ENCODE peak calls at places on chromosomes 6 and 20, in six cellular contexts. One of them, this sample, is unnamed.

GRCh38 chr6:98039876-98040605 is 757.0 kb upstream of the MMS22L start:
- DNase-seq in MM.1S: peak; percentile 6
- DNase-seq in PC-3: peak; percentile 10
- DNase-seq in neural progenitor cell: peak; percentile 47
- DNase-seq in SK-N-SH: no peak
- DNase-seq in HCT116: no peak
- DNase-seq in this sample: peak; percentile 52

GRCh38 chr6:99013661-99014458 is 66.1 kb upstream of the FBXL4 start:
- DNase-seq in MM.1S: no peak
- DNase-seq in PC-3: no peak
- DNase-seq in neural progenitor cell: no peak
- DNase-seq in SK-N-SH: no peak
- DNase-seq in HCT116: no peak
- DNase-seq in this sample: peak; percentile 50

GRCh38 chr20:57657537-57658446 is 37.6 kb upstream of the ZBP1 start:
- DNase-seq in MM.1S: no peak
- DNase-seq in PC-3: no peak
- DNase-seq in neural progenitor cell: no peak
- DNase-seq in SK-N-SH: peak; percentile 24
- DNase-seq in HCT116: no peak
- DNase-seq in this sample: no peak

GRCh38 chr6:1500874-1501273 is 108.8 kb upstream of the FOXC1 start:
- DNase-seq in MM.1S: no peak
- DNase-seq in PC-3: no peak
- DNase-seq in neural progenitor cell: no peak
- DNase-seq in SK-N-SH: no peak
- DNase-seq in HCT116: no peak
- DNase-seq in this sample: no peak

GRCh38 chr6:32868257-32868788 is 14.3 kb downstream of the PSMB9 start:
- DNase-seq in MM.1S: peak; percentile 79
- DNase-seq in PC-3: peak; percentile 87
- DNase-seq in neural progenitor cell: peak; percentile 85
- DNase-seq in SK-N-SH: peak; percentile 58
- DNase-seq in HCT116: peak; percentile 63
- DNase-seq in this sample: peak; percentile 73

GRCh38 chr6:35736293-35736894 is 438 bp upstream of the ARMC12 start:
- DNase-seq in MM.1S: peak; percentile 72
- DNase-seq in PC-3: peak; percentile 81
- DNase-seq in neural progenitor cell: peak; percentile 79
- DNase-seq in SK-N-SH: peak; percentile 81
- DNase-seq in HCT116: no peak
- DNase-seq in this sample: peak; percentile 53

GRCh38 chr6:47141963-47142362 is 99.8 kb upstream of the ADGRF1 start:
- DNase-seq in MM.1S: no peak
- DNase-seq in PC-3: no peak
- DNase-seq in neural progenitor cell: no peak
- DNase-seq in SK-N-SH: no peak
- DNase-seq in HCT116: no peak
- DNase-seq in this sample: no peak

GRCh38 chr6:43705996-43706395 is 18.4 kb upstream of the MRPS18A start:
- DNase-seq in MM.1S: peak; percentile 73
- DNase-seq in PC-3: no peak
- DNase-seq in neural progenitor cell: no peak
- DNase-seq in SK-N-SH: no peak
- DNase-seq in HCT116: no peak
- DNase-seq in this sample: peak; percentile 42

GRCh38 chr6:81547149-81547548 is 205.3 kb downstream of the TENT5A start:
- DNase-seq in MM.1S: no peak
- DNase-seq in PC-3: peak; percentile 13
- DNase-seq in neural progenitor cell: no peak
- DNase-seq in SK-N-SH: no peak
- DNase-seq in HCT116: no peak
- DNase-seq in this sample: no peak

GRCh38 chr6:136593748-136594490 is 43.7 kb upstream of the MAP7 start:
- DNase-seq in MM.1S: peak; percentile 96
- DNase-seq in PC-3: peak; percentile 85
- DNase-seq in neural progenitor cell: no peak
- DNase-seq in SK-N-SH: no peak
- DNase-seq in HCT116: peak; percentile 16
- DNase-seq in this sample: peak; percentile 96

DNA sequence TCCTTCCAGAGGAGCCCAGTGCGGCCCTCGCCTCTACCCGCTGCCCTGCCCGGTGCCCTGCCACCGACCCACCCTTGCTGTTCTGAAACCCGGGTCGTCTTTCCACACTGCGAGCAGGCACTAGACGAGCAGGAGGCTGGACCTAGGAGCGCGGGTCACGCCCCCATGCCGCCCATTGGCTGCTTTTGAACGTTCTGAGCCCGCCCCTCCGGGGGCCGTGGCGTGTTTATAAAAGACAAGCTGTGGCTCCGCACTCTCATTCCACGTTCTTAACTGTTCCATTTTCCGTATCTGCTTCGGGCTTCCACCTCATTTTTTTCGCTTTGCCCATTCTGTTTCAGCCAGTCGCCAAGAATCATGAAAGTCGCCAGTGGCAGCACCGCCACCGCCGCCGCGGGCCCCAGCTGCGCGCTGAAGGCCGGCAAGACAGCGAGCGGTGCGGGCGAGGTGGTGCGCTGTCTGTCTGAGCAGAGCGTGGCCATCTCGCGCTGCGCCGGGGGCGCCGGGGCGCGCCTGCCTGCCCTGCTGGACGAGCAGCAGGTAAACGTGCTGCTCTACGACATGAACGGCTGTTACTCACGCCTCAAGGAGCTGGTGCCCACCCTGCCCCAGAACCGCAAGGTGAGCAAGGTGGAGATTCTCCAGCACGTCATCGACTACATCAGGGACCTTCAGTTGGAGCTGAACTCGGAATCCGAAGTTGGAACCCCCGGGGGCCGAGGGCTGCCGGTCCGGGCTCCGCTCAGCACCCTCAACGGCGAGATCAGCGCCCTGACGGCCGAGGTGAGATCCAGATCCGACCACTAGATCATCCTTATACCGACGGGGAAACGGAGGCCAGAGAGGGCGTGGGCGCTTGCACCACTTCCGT is at the start of gene ID1:
- DNase-seq in MM.1S: peak; percentile 91
- DNase-seq in PC-3: peak; percentile 97
- DNase-seq in neural progenitor cell: peak; percentile 97
- DNase-seq in SK-N-SH: peak; percentile 92
- DNase-seq in HCT116: peak; percentile 95
- DNase-seq in this sample: peak; percentile 98
- H3K4me1 ChIP-seq in MM.1S: no peaks in the 10 kb centered on the region
- H3K4me1 ChIP-seq in PC-3: peaks cover 57% of the 10 kb centered on the region
- H3K4me1 ChIP-seq in neural progenitor cell: peaks cover 29% of the 10 kb centered on the region
- H3K4me1 ChIP-seq in SK-N-SH: peaks cover 22% of the 10 kb centered on the region
- H3K4me1 ChIP-seq in HCT116: peaks cover 60% of the 10 kb centered on the region
- H3K4me1 ChIP-seq in this sample: peaks cover 35% of the 10 kb centered on the region

DNA sequence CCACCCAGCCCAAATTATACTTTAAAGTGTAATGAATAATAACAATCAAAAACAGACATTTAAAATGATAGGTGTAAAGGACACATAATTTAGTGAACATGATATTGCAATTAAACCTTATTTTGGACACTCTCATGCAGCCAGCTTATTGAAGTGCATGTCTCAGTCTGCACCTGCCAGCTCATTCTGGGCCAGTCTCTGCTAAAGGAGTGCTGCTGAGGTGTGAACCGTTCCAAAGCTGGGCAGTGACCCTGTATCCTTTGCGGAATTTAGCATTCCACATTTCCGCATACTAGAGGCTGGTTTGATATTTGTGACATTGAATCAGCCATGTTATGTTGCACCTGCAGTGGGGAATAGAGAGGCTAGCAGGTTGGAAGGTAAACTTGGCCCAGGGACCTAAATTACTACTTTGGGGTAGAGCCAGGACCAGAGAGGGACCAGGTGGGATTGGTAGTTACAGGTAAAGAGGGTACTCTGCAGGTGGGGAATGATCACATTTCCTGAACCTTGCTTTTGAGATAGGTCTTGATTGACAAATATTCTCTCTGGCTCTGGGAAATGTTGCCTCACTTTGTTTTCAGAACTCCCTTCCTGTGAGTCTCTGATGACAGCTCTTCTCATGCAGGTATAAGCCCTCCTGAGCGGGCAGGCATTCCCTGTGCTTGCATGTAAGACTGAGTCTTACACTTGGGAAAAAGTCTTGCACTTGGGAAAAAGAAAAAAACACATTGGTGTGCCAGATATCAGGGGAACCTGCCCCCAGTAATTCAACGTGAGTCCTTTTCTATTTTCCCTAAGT is 26.2 kb downstream of the TULP4 start:
- DNase-seq in MM.1S: no peak
- DNase-seq in PC-3: no peak
- DNase-seq in neural progenitor cell: no peak
- DNase-seq in SK-N-SH: no peak
- DNase-seq in HCT116: no peak
- DNase-seq in this sample: no peak
- H3K9ac ChIP-seq in MM.1S: no peak overlapping the region
- H3K9ac ChIP-seq in PC-3: no peak overlapping the region
- H3K9ac ChIP-seq in neural progenitor cell: no peak overlapping the region
- H3K9ac ChIP-seq in SK-N-SH: no peak overlapping the region
- H3K9ac ChIP-seq in HCT116: no peak overlapping the region
- H3K9ac ChIP-seq in this sample: no peak overlapping the region

GRCh38 chr6:106512958-106513480 is 116.3 kb downstream of the RTN4IP1 start:
- DNase-seq in MM.1S: no peak
- DNase-seq in PC-3: no peak
- DNase-seq in neural progenitor cell: no peak
- DNase-seq in SK-N-SH: no peak
- DNase-seq in HCT116: no peak
- DNase-seq in this sample: no peak

GRCh38 chr6:106509420-106510089 is 119.7 kb downstream of the RTN4IP1 start:
- DNase-seq in MM.1S: no peak
- DNase-seq in PC-3: no peak
- DNase-seq in neural progenitor cell: peak; percentile 77
- DNase-seq in SK-N-SH: peak; percentile 17
- DNase-seq in HCT116: no peak
- DNase-seq in this sample: no peak

GRCh38 chr6:106512048-106512957 is 117.0 kb downstream of the RTN4IP1 start:
- DNase-seq in MM.1S: peak; percentile 66
- DNase-seq in PC-3: peak; percentile 58
- DNase-seq in neural progenitor cell: peak; percentile 73
- DNase-seq in SK-N-SH: peak; percentile 61
- DNase-seq in HCT116: no peak
- DNase-seq in this sample: peak; percentile 82

GRCh38 chr6:106510090-106510970 is 119.0 kb downstream of the RTN4IP1 start:
- DNase-seq in MM.1S: peak; percentile 47
- DNase-seq in PC-3: peak; percentile 85
- DNase-seq in neural progenitor cell: peak; percentile 69
- DNase-seq in SK-N-SH: peak; percentile 68
- DNase-seq in HCT116: no peak
- DNase-seq in this sample: peak; percentile 62

DNA sequence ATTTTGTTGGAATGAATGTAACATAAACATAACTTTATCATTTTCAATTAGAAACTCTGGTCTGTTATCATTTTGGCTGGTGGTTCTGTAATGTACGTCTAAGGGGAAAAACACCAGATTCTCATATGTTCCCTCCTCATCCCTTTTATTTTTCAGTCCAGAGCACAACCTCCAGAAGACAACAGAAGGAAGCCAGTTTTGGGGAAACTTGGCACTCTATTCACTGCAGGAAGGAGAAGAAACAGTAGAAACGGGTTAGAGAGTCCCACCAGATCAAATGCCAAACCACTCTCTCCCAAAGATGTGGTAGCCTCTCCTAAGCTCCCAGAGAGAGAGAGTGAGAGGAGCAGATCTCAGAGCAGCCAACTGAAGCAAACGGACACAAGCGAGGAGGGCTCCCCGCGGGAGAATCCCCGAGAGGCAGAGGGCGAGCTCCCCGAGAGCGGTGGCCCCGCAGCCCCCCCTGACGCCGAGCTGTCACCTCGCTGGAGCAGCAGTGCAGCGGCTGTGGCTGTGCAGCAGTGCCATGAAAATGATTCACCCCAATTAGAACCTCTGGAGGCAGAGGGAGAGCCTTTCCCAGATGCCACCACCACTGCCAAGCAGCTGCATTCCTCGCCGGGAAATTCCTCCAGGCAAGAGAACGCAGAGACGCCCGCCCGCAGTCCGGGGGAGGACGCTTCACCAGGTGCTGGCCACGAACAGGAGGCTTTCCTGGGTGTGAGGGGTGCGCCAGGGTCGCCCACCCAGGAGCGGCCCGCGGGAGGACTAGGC is 117.8 kb downstream of the RTN4IP1 start:
- DNase-seq in MM.1S: no peak
- DNase-seq in PC-3: peak; percentile 52
- DNase-seq in neural progenitor cell: peak; percentile 63
- DNase-seq in SK-N-SH: peak; percentile 60
- DNase-seq in HCT116: no peak
- DNase-seq in this sample: peak; percentile 83
- TF ChIP-seq EZH2phosphoT487 in MM.1S: no peak
- TF ChIP-seq EZH2phosphoT487 in PC-3: no peak
- TF ChIP-seq EZH2phosphoT487 in neural progenitor cell: no peak
- TF ChIP-seq EZH2phosphoT487 in SK-N-SH: no peak
- TF ChIP-seq EZH2phosphoT487 in HCT116: no peak
- TF ChIP-seq EZH2phosphoT487 in this sample: no peak

DNA sequence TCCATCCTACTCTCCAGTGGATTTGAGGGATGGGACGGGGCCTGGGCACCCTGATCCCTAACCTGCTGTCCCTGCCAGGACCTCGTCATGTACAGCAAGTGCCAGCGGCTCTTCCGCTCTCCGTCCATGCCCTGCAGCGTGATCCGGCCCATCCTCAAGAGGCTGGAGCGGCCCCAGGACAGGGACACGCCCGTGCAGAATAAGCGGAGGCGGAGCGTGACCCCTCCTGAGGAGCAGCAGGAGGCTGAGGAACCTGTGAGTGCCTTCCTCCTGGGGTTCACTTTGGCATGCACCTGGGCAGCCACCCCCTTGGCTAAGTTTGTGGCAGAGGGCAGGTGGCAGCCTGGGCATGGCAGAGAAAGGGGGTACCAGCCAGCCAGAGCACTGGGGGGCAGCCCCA is 5.7 kb downstream of the CDC25B start:
- DNase-seq in MM.1S: no peak
- DNase-seq in PC-3: no peak
- DNase-seq in neural progenitor cell: no peak
- DNase-seq in SK-N-SH: no peak
- DNase-seq in HCT116: no peak
- DNase-seq in this sample: no peak
- H3K4me1 ChIP-seq in MM.1S: peaks cover 23% of the 10 kb centered on the region
- H3K4me1 ChIP-seq in PC-3: peaks cover 44% of the 10 kb centered on the region
- H3K4me1 ChIP-seq in neural progenitor cell: peaks cover 27% of the 10 kb centered on the region
- H3K4me1 ChIP-seq in SK-N-SH: peaks cover 30% of the 10 kb centered on the region
- H3K4me1 ChIP-seq in HCT116: peaks cover 47% of the 10 kb centered on the region
- H3K4me1 ChIP-seq in this sample: peaks cover 30% of the 10 kb centered on the region

GRCh38 chr6:169530762-169531143 is 171.1 kb downstream of the WDR27 start:
- DNase-seq in MM.1S: no peak
- DNase-seq in PC-3: no peak
- DNase-seq in neural progenitor cell: no peak
- DNase-seq in SK-N-SH: no peak
- DNase-seq in HCT116: no peak
- DNase-seq in this sample: peak; percentile 10
- H3K9ac ChIP-seq in MM.1S: no peak overlapping the region
- H3K9ac ChIP-seq in PC-3: no peak overlapping the region
- H3K9ac ChIP-seq in neural progenitor cell: no peak overlapping the region
- H3K9ac ChIP-seq in SK-N-SH: no peak overlapping the region
- H3K9ac ChIP-seq in HCT116: no peak overlapping the region
- H3K9ac ChIP-seq in this sample: no peak overlapping the region

GRCh38 chr6:148345578-148345977 is 2.9 kb downstream of the SASH1 start:
- DNase-seq in MM.1S: no peak
- DNase-seq in PC-3: no peak
- DNase-seq in neural progenitor cell: no peak
- DNase-seq in SK-N-SH: no peak
- DNase-seq in HCT116: no peak
- DNase-seq in this sample: no peak
- TF ChIP-seq EZH2phosphoT487 in MM.1S: no peak
- TF ChIP-seq EZH2phosphoT487 in PC-3: no peak
- TF ChIP-seq EZH2phosphoT487 in neural progenitor cell: no peak
- TF ChIP-seq EZH2phosphoT487 in SK-N-SH: no peak
- TF ChIP-seq EZH2phosphoT487 in HCT116: no peak
- TF ChIP-seq EZH2phosphoT487 in this sample: no peak

GRCh38 chr6:24668997-24669361 is 2.1 kb downstream of the ACOT13 start:
- DNase-seq in MM.1S: no peak
- DNase-seq in PC-3: no peak
- DNase-seq in neural progenitor cell: no peak
- DNase-seq in SK-N-SH: no peak
- DNase-seq in HCT116: no peak
- DNase-seq in this sample: no peak
- H3K4me1 ChIP-seq in MM.1S: peaks cover 7% of the 10 kb centered on the region
- H3K4me1 ChIP-seq in PC-3: peaks cover 20% of the 10 kb centered on the region
- H3K4me1 ChIP-seq in neural progenitor cell: peaks cover 19% of the 10 kb centered on the region
- H3K4me1 ChIP-seq in SK-N-SH: peaks cover 6% of the 10 kb centered on the region
- H3K4me1 ChIP-seq in HCT116: peaks cover 7% of the 10 kb centered on the region
- H3K4me1 ChIP-seq in this sample: peaks cover 20% of the 10 kb centered on the region

This sample was measured in GM23248.